ENCODE peak calls at places on chromosomes 13 and 19, in four cellular contexts. K is stomach; E is hepatic stellate cell; W is activated CD4-positive, CD25-positive, alpha-beta regulatory T cell treated with anti-CD3 and anti-CD28 coated beads, Interleukin-2, amount 50 U/mL, for 16 hours. U is an unnamed sample.

GRCh38 chr13:28337196-28338045 is 157.5 kb downstream of the FLT1 start:
- DNase-seq in K (no peak), E (peak; percentile 78), W (no peak), U (no peak)

GRCh38 chr13:95355491-95355890 is 54.2 kb upstream of the ABCC4 start:
- DNase-seq in K (no peak), E (no peak), W (no peak), U (no peak)

GRCh38 chr13:90686438-90686837 is 661.0 kb upstream of the MIR17HG start:
- DNase-seq in K (no peak), E (no peak), W (no peak), U (no peak)

GRCh38 chr13:59487883-59488282 is 675.8 kb downstream of the DIAPH3 start:
- DNase-seq in K (no peak), E (no peak), W (no peak), U (no peak)

GRCh38 chr13:34349091-34349722 is 531.3 kb downstream of the RFC3 start:
- DNase-seq in K (no peak), E (peak; percentile 68), W (no peak), U (peak; percentile 79)

GRCh38 chr19:55497777-55498176 is 9.5 kb downstream of the SSC5D start:
- DNase-seq in K (no peak), E (no peak), W (no peak), U (no peak)

GRCh38 chr13:45859682-45860081 is 8.1 kb upstream of the SIAH3 start:
- DNase-seq in K (no peak), E (no peak), W (no peak), U (no peak)

GRCh38 chr13:28449826-28450773 is 44.8 kb downstream of the FLT1 start:
- DNase-seq in K (no peak), E (no peak), W (no peak), U (no peak)

GRCh38 chr19:7440188-7440975 is 48.5 kb downstream of the PEX11G start:
- DNase-seq in K (no peak), E (no peak), W (no peak), U (no peak)